ENCODE peak calls at places on chromosomes 2 and 18, in six cellular contexts. T is gastrocnemius medialis, A is body of pancreas, P is astrocyte, S is H7, G is choroid plexus epithelial cell. M is an unnamed sample.

GRCh38 chr2:36707050-36707449 is 10.5 kb downstream of the VIT start:
- DNase-seq in T (peak), A (no peak), P (peak), S (no peak), G (peak), M (no peak)

GRCh38 chr2:186755066-186755465 is 61.2 kb downstream of the FAM171B start:
- DNase-seq in T (no peak), A (no peak), P (peak), S (no peak), G (peak), M (no peak)

GRCh38 chr2:102190425-102191107 is 3.7 kb downstream of the IL1RL2 start:
- DNase-seq in T (no peak), A (peak), P (no peak), S (no peak), G (no peak), M (no peak)

GRCh38 chr18:23458830-23459529 is 5.9 kb downstream of the RIOK3 start:
- DNase-seq in T (no peak), A (no peak), P (no peak), S (no peak), G (peak), M (no peak)

GRCh38 chr18:56282234-56283104 is 355.9 kb downstream of the TXNL1 start:
- DNase-seq in T (no peak), A (peak), P (no peak), S (no peak), G (no peak), M (no peak)

GRCh38 chr2:211014376-211014775 is 458.0 kb downstream of the CPS1 start:
- DNase-seq in T (no peak), A (no peak), P (no peak), S (no peak), G (no peak), M (no peak)

GRCh38 chr18:79937103-79937860 is 14.2 kb downstream of the SLC66A2 start:
- DNase-seq in T (peak), A (peak), P (no peak), S (no peak), G (no peak), M (no peak)

GRCh38 chr18:22932885-22933205 is 283 bp upstream of the RBBP8 start:
- DNase-seq in T (no peak), A (no peak), P (no peak), S (no peak), G (no peak), M (no peak)

GRCh38 chr2:181304011-181304844 is 153.0 kb upstream of the ITGA4 start:
- DNase-seq in T (no peak), A (no peak), P (no peak), S (no peak), G (no peak), M (peak)

GRCh38 chr2:18531198-18531597 is 29.3 kb downstream of the RDH14 start:
- DNase-seq in T (no peak), A (no peak), P (no peak), S (no peak), G (no peak), M (no peak)

GRCh38 chr2:49715597-49715996 is 561.3 kb upstream of the FSHR start:
- DNase-seq in T (no peak), A (no peak), P (no peak), S (no peak), G (no peak), M (no peak)

GRCh38 chr2:238601433-238602222 is 174.9 kb downstream of the ASB1 start:
- DNase-seq in T (peak), A (peak), P (peak), S (no peak), G (peak), M (no peak)

GRCh38 chr18:60684843-60685513 is 312.4 kb upstream of the MC4R start:
- DNase-seq in T (no peak), A (no peak), P (peak), S (peak), G (peak), M (peak)

GRCh38 chr2:141711627-141712026 is 419.2 kb downstream of the LRP1B start:
- DNase-seq in T (no peak), A (no peak), P (no peak), S (no peak), G (peak), M (no peak)

GRCh38 chr2:209070262-209070661 is 353.6 kb upstream of the MAP2 start:
- DNase-seq in T (no peak), A (no peak), P (no peak), S (no peak), G (no peak), M (no peak)

GRCh38 chr18:10660485-10660884 is 134.7 kb downstream of the NAPG start:
- DNase-seq in T (peak), A (no peak), P (peak), S (no peak), G (peak), M (no peak)

GRCh38 chr2:174949988-174950687 is 55.0 kb downstream of the CHN1 start:
- DNase-seq in T (no peak), A (no peak), P (no peak), S (no peak), G (no peak), M (no peak)

GRCh38 chr2:45370367-45370766 is 240.7 kb downstream of the SRBD1 start:
- DNase-seq in T (no peak), A (no peak), P (peak), S (no peak), G (peak), M (no peak)

GRCh38 chr2:240358080-240358479 is 77.4 kb upstream of the GPC1 start:
- DNase-seq in T (no peak), A (no peak), P (no peak), S (peak), G (no peak), M (no peak)

GRCh38 chr2:222303828-222304736 is 5.3 kb upstream of the PAX3 start:
- DNase-seq in T (no peak), A (no peak), P (no peak), S (peak), G (no peak), M (no peak)
- H3K4me3 ChIP-seq in T (no peak), A (no peak), P (no peak), S (no peak), G (no peak), M (no peak)

DNA sequence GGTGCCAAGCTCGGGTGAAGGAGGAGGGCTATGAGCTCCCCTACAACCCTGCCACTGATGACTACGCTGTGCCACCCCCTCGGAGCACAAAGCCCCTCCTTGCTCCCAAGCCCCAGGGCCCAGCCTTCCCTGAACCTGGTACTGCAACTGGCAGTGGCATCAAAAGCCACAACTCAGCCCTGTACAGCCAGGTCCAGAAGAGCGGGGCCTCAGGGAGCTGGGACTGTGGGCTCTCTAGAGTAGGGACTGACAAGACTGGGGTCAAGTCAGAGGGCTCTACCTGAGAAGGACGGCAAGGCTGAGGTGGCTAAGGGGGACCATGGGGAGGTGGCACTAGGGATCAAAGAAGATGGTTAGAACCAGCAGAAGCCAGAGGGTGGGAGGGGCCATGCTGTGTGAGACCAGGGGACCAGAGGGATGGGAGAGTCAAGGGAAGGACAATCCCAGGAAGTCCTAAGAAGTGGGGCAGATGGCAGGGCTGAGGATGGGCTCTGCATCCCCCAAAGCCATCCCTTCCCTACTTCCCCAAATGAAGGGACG is 2.4 kb downstream of the DOK1 start:
- DNase-seq in T (no peak), A (no peak), P (no peak), S (no peak), G (no peak), M (no peak)
- H3K4me3 ChIP-seq in T (no peak), A (no peak), P (no peak), S (no peak), G (no peak), M (no peak)

GRCh38 chr2:241511091-241511741 is 2.8 kb upstream of the STK25 start:
- DNase-seq in T (no peak), A (peak), P (no peak), S (no peak), G (no peak), M (no peak)

GRCh38 chr2:241517297-241517696 is 8.9 kb upstream of the STK25 start:
- DNase-seq in T (no peak), A (no peak), P (no peak), S (no peak), G (no peak), M (no peak)

GRCh38 chr2:241516520-241516965 is 8.2 kb upstream of the STK25 start:
- DNase-seq in T (no peak), A (no peak), P (no peak), S (no peak), G (no peak), M (no peak)

GRCh38 chr2:241514986-241515737 is 6.8 kb upstream of the STK25 start:
- DNase-seq in T (no peak), A (no peak), P (no peak), S (no peak), G (no peak), M (no peak)

DNA sequence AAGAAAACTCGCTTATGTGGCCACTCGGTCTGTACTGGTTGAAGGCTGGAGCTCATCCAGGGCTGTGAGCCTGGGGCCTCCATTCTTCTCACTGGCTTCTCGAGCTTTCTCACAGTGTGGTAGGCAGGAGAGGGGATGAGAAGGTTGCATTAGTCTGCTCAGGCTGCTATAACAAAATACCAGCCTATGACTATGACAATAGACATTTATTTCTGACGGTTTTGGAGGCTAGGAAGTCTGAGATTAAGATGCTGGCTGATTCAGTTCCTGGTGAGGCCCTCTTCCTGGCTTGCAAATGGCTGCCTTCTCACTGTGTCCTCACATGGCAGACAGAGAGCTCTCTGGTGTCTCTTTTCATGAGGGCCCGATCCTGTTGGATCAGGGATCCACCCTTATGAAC is 6.2 kb upstream of the STK25 start:
- DNase-seq in T (no peak), A (no peak), P (no peak), S (no peak), G (no peak), M (no peak)
- H3K4me3 ChIP-seq in T (no peak), A (no peak), P (no peak), S (no peak), G (no peak), M (no peak)

GRCh38 chr2:204280239-204280638 is 265.0 kb upstream of the PARD3B start:
- DNase-seq in T (no peak), A (no peak), P (no peak), S (no peak), G (no peak), M (no peak)

GRCh38 chr2:204282081-204282480 is 263.2 kb upstream of the PARD3B start:
- DNase-seq in T (no peak), A (no peak), P (no peak), S (no peak), G (no peak), M (no peak)

GRCh38 chr2:204277226-204277625 is 268.0 kb upstream of the PARD3B start:
- DNase-seq in T (no peak), A (no peak), P (no peak), S (no peak), G (no peak), M (no peak)

GRCh38 chr2:204282525-204282924 is 262.8 kb upstream of the PARD3B start:
- DNase-seq in T (no peak), A (no peak), P (peak), S (peak), G (peak), M (no peak)
- H3K4me3 ChIP-seq in T (no peak), A (no peak), P (no peak), S (no peak), G (no peak), M (no peak)

DNA sequence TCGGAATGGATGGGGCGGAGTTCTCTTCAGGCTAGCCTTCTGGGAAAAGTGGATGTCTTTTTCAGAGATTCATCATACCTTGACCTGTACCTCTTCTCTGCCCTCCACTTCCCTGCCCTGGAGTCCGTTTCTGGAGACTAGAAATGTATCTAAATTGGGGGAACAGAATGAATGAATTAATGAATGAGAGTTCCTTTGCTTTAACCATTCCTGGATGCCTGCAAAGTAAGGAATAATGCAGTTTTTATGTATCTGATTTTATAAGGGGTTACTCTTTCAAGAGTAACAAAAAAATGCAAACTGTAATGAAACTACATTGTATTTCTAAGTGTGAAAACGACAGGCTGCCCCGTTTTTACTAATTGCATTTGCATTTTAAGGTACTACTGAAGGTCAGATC is 2.0 kb downstream of the SOWAHC start:
- DNase-seq in T (no peak), A (no peak), P (no peak), S (no peak), G (no peak), M (no peak)
- H3K4me3 ChIP-seq in T (no peak), A (no peak), P (peak), S (peak), G (no peak), M (no peak)

DNA sequence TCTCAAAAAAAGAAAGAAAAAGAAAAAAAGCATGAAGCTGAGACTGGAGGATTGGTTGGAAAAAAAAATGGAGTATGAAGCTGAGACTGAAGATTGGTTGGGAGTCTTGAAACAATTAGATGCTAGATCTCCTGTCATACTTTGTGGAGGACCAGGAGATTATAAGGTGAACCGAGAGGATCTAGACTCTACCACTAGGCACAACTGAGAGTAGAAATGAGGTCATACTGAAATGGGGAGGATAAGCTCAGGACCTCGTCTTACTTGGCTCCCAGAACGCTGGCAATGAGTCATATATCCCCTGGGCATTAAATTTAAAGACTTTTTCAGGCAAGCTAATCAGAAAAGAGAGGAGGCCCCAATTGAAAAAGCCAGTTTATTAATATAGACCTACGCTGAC is 3.3 kb upstream of the ORC2 start:
- DNase-seq in T (no peak), A (no peak), P (peak), S (no peak), G (peak), M (no peak)
- H3K4me3 ChIP-seq in T (no peak), A (no peak), P (no peak), S (no peak), G (no peak), M (no peak)

GRCh38 chr18:75456277-75456676 is 28.8 kb upstream of the SMIM21 start:
- DNase-seq in T (no peak), A (no peak), P (no peak), S (peak), G (peak), M (no peak)
- H3K4me3 ChIP-seq in T (peak), A (no peak), P (peak), S (peak), G (peak), M (no peak)

GRCh38 chr18:12376034-12376717 is 851 bp downstream of the AFG3L2 start:
- DNase-seq in T (peak), A (peak), P (no peak), S (peak), G (peak), M (no peak)

GRCh38 chr18:12373771-12374116 is 3.3 kb downstream of the AFG3L2 start:
- DNase-seq in T (no peak), A (no peak), P (no peak), S (no peak), G (no peak), M (no peak)

GRCh38 chr18:12377556-12378553 is 828 bp upstream of the AFG3L2 start:
- DNase-seq in T (no peak), A (no peak), P (no peak), S (no peak), G (peak), M (no peak)

GRCh38 chr18:12374398-12374797 is 2.6 kb downstream of the AFG3L2 start:
- DNase-seq in T (no peak), A (no peak), P (no peak), S (no peak), G (no peak), M (no peak)

GRCh38 chr18:12376718-12377555 is at the start of gene AFG3L2:
- DNase-seq in T (peak), A (peak), P (peak), S (peak), G (peak), M (peak)
- H3K4me3 ChIP-seq in T (peak), A (peak), P (peak), S (peak), G (peak), M (peak)

GRCh38 chr18:62033756-62034155 is 140.9 kb upstream of the RNF152 start:
- DNase-seq in T (no peak), A (no peak), P (no peak), S (no peak), G (no peak), M (no peak)
- H3K4me3 ChIP-seq in T (no peak), A (no peak), P (no peak), S (no peak), G (no peak), M (no peak)

M was measured in Jurkat, Clone E6-1.